ENCODE peak calls at places on chromosomes 13 and 19, in four cellular contexts. P is heart right ventricle, O is aorta, S is heart left ventricle. N is an unnamed sample. For H3K9me3 and H3K4me1, the result is how much of the 10 kb centered on the place peaks cover.

GRCh38 chr13:91017669-91018053 is 329.8 kb upstream of the MIR17HG start:
- DNase-seq in S (no peak), P (no peak), O (no peak), N (no peak)

GRCh38 chr19:38596057-38596981 is 21.4 kb downstream of the MAP4K1 start:
- DNase-seq in S (no peak), O (no peak), P (no peak), N (peak)

GRCh38 chr13:110323986-110324749 is 17.1 kb downstream of the COL4A2 start:
- DNase-seq in P (no peak), S (no peak), O (no peak), N (no peak)

GRCh38 chr19:3821156-3821555 is 35.0 kb upstream of the MATK start:
- DNase-seq in P (no peak), O (no peak), S (no peak), N (no peak)

GRCh38 chr13:30906411-30906990 is 430 bp downstream of the MEDAG start:
- DNase-seq in O (peak), S (peak), P (no peak), N (no peak)

GRCh38 chr13:49657241-49657641 is 28.9 kb downstream of the ARL11 start:
- DNase-seq in P (no peak), O (no peak), S (no peak), N (no peak)

GRCh38 chr13:30577381-30577780 is 40.3 kb upstream of the USPL1 start:
- DNase-seq in O (no peak), S (no peak), P (no peak), N (no peak)

GRCh38 chr19:55617426-55617825 is 6.9 kb downstream of the ZNF784 start:
- DNase-seq in O (no peak), P (no peak), S (no peak), N (no peak)

GRCh38 chr13:112783946-112784500 is 94.2 kb downstream of the ATP11A start:
- DNase-seq in S (no peak), P (no peak), O (no peak), N (peak)

GRCh38 chr19:17385878-17386611 is 8.0 kb downstream of the CCDC194 start:
- DNase-seq in O (peak), P (peak), S (peak), N (peak)

GRCh38 chr13:99363391-99363790 is 56.2 kb upstream of the GPR183 start:
- DNase-seq in S (no peak), P (no peak), O (no peak), N (no peak)

GRCh38 chr19:33622505-33622808 is 704 bp downstream of the CHST8 start:
- DNase-seq in S (no peak), P (no peak), O (no peak), N (no peak)

DNA sequence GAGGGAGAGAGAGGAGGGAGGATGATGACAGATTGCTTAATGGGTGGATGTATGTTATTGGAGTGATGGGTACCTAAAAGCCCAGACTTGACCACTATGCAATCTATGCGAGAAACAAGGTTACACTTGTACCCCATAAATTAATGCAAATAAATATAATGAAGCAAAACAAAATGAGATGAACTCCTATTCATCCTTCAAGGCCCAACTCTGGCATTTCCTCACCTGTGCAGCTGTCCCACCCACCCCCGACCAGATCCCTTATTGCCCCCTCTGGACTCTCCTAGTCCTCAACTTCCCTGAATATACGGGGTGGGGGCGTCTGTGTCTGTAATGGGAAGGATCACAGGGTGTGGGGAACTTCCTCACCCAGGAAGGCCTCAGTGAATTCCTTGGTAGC is 4.1 kb downstream of the PGLYRP2 start:
- DNase-seq in O (peak), P (no peak), S (no peak), N (no peak)
- H3K9me3 ChIP-seq in O (under half), P (under half), S (under half), N (under half)

DNA sequence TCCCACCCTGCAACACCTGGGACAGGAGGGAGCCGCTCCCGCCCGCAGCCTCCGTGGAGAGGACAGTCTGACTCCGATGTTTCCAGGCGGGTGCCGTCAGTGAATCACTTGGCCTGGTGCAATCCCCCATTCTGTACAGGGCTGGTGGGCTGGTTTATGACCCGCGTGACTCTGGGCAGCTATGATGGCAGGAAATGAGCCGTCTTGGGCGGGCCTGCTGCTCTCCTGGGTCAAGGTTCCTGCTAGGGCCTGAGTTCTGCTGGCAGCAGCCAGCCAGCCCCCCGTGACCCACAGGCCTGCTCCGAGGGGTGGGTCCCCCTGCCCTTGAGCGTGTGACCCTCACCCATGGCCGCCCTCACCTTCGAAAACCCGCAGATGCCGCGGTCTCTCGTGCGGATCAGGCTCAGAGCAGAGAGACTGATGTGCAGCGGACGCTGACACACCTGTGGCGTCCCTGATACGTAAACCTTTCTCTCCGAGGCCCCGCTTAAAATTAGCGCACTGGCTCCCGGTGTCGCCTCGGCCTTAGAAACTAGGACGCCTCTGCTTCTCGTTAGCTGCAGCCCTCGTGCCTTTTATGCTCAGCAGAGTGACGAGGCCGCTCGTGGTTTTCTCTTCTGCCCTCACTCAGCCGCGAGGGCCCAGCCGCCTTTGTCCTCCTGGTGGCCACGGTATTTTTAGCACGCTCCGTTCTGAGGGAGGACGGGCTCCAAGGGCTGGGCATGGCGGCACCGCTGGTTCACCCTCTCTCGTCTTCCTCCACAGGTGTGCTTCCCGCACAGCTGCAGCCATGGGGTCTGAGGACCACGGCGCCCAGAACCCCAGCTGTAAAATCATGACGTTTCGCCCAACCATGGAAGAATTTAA is 63.4 kb downstream of the KDM4B start:
- DNase-seq in O (no peak), P (peak), S (peak), N (no peak)
- H3K4me1 ChIP-seq in O (under half), P (under half), S (under half), N (under half)

DNA sequence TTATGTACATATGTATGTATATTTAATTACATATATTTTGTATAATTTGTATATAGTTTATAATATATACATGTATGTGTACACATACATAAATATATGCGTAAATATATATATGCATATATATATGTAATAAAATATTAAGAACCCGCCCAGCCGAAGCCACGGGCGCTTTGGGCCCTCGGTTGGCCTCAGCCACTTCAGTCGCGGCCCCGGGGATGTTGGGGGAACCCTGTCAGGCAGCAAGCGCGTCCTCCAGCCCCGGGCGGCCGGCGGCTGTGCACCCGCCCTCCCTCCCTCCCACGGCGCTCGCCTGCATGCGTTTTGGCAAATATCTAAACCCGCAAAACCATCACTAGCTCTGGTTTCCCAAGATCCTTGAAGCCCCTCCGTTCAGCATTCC is 7.9 kb upstream of the ZNF606 start:
- DNase-seq in O (no peak), P (no peak), S (no peak), N (no peak)
- H3K9me3 ChIP-seq in O (under half), P (under half), S (half or more), N (half or more)

GRCh38 chr19:41428481-41428859 is 1.3 kb upstream of the B3GNT8 start:
- DNase-seq in O (no peak), S (no peak), P (no peak), N (no peak)

GRCh38 chr19:41426952-41427646 is at the start of gene B3GNT8:
- DNase-seq in S (peak), P (peak), O (peak), N (peak)

GRCh38 chr19:41426116-41426841 is 895 bp downstream of the B3GNT8 start:
- DNase-seq in P (no peak), S (no peak), O (no peak), N (peak)

GRCh38 chr19:41425174-41426115 is 1.7 kb downstream of the B3GNT8 start:
- DNase-seq in O (no peak), P (no peak), S (no peak), N (peak)

DNA sequence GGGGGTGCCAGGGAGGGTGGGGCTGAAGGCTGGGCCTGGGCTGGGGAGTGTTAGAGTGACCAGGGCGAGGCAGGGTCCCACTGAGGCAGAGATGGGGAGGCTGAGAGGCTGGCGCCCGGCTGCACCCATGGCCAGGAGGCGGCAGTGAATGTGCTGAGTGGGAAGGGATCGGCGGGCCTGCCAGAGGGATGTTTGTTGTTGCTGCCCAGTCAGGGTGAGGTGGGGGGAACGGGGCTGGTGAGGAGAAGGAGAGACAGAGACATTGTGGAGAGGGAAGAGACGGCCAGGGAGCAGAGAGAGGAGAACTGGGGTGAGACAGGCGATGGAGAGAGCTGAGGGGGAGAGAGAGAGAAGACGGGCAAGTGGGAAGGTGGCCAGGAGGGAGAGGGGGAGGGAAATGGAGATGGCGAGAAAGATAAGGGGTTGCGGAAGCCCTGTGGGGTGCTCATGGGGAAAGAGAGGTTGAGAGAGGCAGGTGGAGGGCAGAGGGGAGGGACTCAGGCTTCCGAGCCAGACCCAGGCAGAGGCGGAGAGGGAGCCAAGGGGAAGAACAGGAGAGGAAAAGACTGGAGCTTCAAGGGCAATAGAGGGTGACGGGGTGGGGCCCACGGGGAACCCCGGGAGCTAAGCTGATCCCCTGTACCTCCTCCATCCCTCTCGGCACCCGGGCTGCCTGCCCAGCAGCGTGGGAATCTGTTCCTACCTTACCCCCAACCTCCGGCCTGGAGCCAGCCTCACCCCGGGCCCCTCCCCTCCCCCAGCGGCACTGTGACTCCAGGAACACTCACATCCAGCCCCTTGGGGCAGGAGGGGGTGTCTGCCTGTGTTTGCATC is 690 bp upstream of the B3GNT8 start:
- DNase-seq in P (no peak), O (no peak), S (no peak), N (peak)
- H3K4me1 ChIP-seq in P (under half), O (under half), S (under half), N (under half)

DNA sequence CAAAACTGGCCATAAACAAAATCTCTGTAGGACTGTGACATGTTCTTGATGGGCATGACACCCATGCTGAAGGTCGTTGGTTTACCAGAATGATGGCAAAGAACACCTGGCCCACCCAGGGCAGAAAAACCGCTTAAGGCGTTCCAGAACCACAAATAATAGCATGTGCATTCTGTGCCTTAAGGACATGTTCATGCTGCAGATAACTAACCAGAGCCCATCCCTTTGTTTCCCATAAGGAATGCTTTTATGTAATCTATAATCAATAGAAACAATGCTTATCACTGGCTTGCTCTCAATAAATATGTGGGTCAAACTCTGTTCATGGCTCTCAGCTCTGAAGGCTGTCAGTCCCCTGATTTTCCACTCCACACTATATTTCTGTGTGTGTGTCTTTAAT is 11.2 kb upstream of the ZNF578 start:
- DNase-seq in O (no peak), S (no peak), P (no peak), N (no peak)
- H3K9me3 ChIP-seq in O (under half), S (half or more), P (under half), N (half or more)